ENCODE peak calls at places on chromosomes 16 and 17, in five cellular contexts. O, A, D, E and U are unnamed samples.
A peak's percentile ranks its signal among the peaks of the same experiment; 100 is the strongest.

GRCh38 chr16:66070140-66070887 is 296.2 kb upstream of the CDH5 start:
- DNase-seq in A (peak; percentile 74), O (no peak), E (no peak), D (no peak), U (no peak)

GRCh38 chr16:22250522-22250921 is 44.4 kb downstream of the EEF2K start:
- DNase-seq in E (no peak), O (no peak), A (no peak), D (no peak), U (no peak)

GRCh38 chr17:78558181-78558850 is 18.9 kb downstream of the DNAH17 start:
- DNase-seq in O (no peak), D (no peak), E (no peak), A (peak; percentile 40), U (peak; percentile 59)

GRCh38 chr17:38451840-38452529 is 23.7 kb downstream of the ARHGAP23 start:
- DNase-seq in O (peak; percentile 97), D (peak; percentile 88), E (no peak), A (peak; percentile 94), U (no peak)

GRCh38 chr16:324451-325334 is 27.8 kb downstream of the AXIN1 start:
- DNase-seq in E (no peak), A (no peak), O (no peak), D (no peak), U (peak; percentile 97)

GRCh38 chr17:48610282-48611211 is at the start of gene HOXB7:
- DNase-seq in D (no peak), O (peak; percentile 70), E (no peak), A (peak; percentile 82), U (peak; percentile 66)

GRCh38 chr16:57724541-57724940 is 11.0 kb upstream of the KATNB1 start:
- DNase-seq in A (no peak), O (no peak), D (no peak), E (no peak), U (no peak)

GRCh38 chr16:70577256-70577698 is 53.7 kb downstream of the SF3B3 start:
- DNase-seq in E (no peak), D (no peak), A (peak; percentile 45), O (no peak), U (no peak)

GRCh38 chr16:13885700-13886099 is 34.3 kb upstream of the ERCC4 start:
- DNase-seq in O (no peak), D (no peak), E (no peak), A (no peak), U (no peak)

GRCh38 chr17:77456951-77457548 is 316.3 kb downstream of the SEC14L1 start:
- DNase-seq in E (no peak), O (no peak), D (no peak), A (no peak), U (no peak)

GRCh38 chr16:14196539-14196938 is 125.4 kb downstream of the MRTFB start:
- DNase-seq in O (no peak), D (no peak), E (no peak), A (no peak), U (no peak)

GRCh38 chr17:67448449-67448848 is 71.4 kb downstream of the PITPNC1 start:
- DNase-seq in A (no peak), O (no peak), D (no peak), E (no peak), U (no peak)

GRCh38 chr17:55454906-55455474 is 33.4 kb upstream of the MMD start:
- DNase-seq in D (no peak), A (peak; percentile 90), E (no peak), O (no peak), U (peak; percentile 88)

GRCh38 chr17:50059759-50060273 is 3.9 kb downstream of the ITGA3 start:
- DNase-seq in A (peak; percentile 77), D (no peak), O (no peak), E (no peak), U (no peak)

GRCh38 chr17:74972107-74972972 is at the start of gene HID1:
- DNase-seq in E (peak; percentile 68), O (peak; percentile 93), D (no peak), A (no peak), U (no peak)

GRCh38 chr17:41986634-41987033 is 20.0 kb downstream of the CNP start:
- DNase-seq in E (no peak), O (no peak), D (no peak), A (no peak), U (no peak)

GRCh38 chr16:30665155-30665829 is 7.1 kb downstream of the FBRS start:
- DNase-seq in O (no peak), D (no peak), A (no peak), E (no peak), U (peak; percentile 31)

GRCh38 chr16:30663038-30663437 is 4.8 kb downstream of the FBRS start:
- DNase-seq in O (no peak), E (no peak), D (no peak), A (no peak), U (no peak)

GRCh38 chr16:30664616-30665109 is 6.4 kb downstream of the FBRS start:
- DNase-seq in O (no peak), D (no peak), E (no peak), A (no peak), U (no peak)

GRCh38 chr16:30662449-30662848 is 4.2 kb downstream of the FBRS start:
- DNase-seq in A (no peak), E (no peak), O (no peak), D (no peak), U (no peak)

GRCh38 chr16:30663820-30664528 is 5.7 kb downstream of the FBRS start:
- DNase-seq in E (no peak), A (no peak), O (no peak), D (no peak), U (no peak)
- H2BK12ac ChIP-seq in E (no peak overlapping the region), A (no peak overlapping the region), O (no peak overlapping the region), D (no peak overlapping the region), U (no peak overlapping the region)

GRCh38 chr17:66431080-66431795 is 128.8 kb downstream of the PRKCA start:
- DNase-seq in A (peak; percentile 21), D (no peak), O (no peak), E (no peak), U (peak; percentile 15)
- H3K79me1 ChIP-seq in A (peaks cover 38% of the 10 kb centered on the region), D (no peaks in the 10 kb centered on the region), O (no peaks in the 10 kb centered on the region), E (no peaks in the 10 kb centered on the region), U (no peaks in the 10 kb centered on the region)

GRCh38 chr16:75116911-75117245 is 298 bp upstream of the LDHD start:
- DNase-seq in O (no peak), A (no peak), E (no peak), D (no peak), U (no peak)

GRCh38 chr16:75114179-75114945 is 2.2 kb downstream of the LDHD start:
- DNase-seq in O (peak; percentile 46), E (no peak), D (no peak), A (no peak), U (no peak)

GRCh38 chr16:75114946-75115825 is 1.4 kb downstream of the LDHD start:
- DNase-seq in D (no peak), O (no peak), A (no peak), E (no peak), U (no peak)

GRCh38 chr16:75113541-75114121 is 2.9 kb downstream of the LDHD start:
- DNase-seq in D (no peak), E (no peak), A (no peak), O (no peak), U (no peak)

GRCh38 chr16:75116081-75116910 is at the start of gene LDHD:
- DNase-seq in A (no peak), D (peak; percentile 63), O (peak; percentile 88), E (no peak), U (peak; percentile 75)
- H2BK12ac ChIP-seq in A (no peak within 1 kb of the TSS), D (peak within 1 kb of the TSS; percentile 94), O (no peak within 1 kb of the TSS), E (no peak within 1 kb of the TSS), U (no peak within 1 kb of the TSS)

GRCh38 chr17:80636356-80637285 is 92.0 kb downstream of the RPTOR start:
- DNase-seq in A (no peak), E (no peak), D (no peak), O (no peak), U (no peak)
- H3K79me1 ChIP-seq in A (peaks cover 56% of the 10 kb centered on the region), E (peaks cover 14% of the 10 kb centered on the region), D (peaks cover 21% of the 10 kb centered on the region), O (peaks cover 7% of the 10 kb centered on the region), U (no peaks in the 10 kb centered on the region)

DNA sequence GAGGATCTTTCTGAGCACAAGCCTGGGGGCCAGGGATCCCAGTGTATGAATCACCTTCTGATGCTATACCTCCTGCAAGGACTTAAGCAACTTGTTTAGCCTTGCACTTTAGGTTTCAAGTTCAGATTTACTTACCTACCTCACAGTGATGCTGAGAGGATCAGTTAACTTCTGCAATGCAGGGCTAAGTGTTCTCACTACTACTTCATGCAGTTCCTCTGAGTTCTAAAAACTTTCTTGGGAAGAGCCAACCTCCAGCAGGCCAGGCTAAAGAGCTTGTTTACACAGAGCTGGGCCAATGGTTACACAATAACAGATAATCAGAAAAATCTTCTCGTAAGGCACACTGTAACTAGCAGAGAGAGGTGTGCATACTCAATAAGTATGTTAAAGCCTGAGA is 13.0 kb downstream of the VEZF1 start:
- DNase-seq in D (no peak), E (no peak), A (peak; percentile 74), O (no peak), U (no peak)
- H2BK12ac ChIP-seq in D (no peak overlapping the region), E (no peak overlapping the region), A (no peak overlapping the region), O (no peak overlapping the region), U (no peak overlapping the region)

DNA sequence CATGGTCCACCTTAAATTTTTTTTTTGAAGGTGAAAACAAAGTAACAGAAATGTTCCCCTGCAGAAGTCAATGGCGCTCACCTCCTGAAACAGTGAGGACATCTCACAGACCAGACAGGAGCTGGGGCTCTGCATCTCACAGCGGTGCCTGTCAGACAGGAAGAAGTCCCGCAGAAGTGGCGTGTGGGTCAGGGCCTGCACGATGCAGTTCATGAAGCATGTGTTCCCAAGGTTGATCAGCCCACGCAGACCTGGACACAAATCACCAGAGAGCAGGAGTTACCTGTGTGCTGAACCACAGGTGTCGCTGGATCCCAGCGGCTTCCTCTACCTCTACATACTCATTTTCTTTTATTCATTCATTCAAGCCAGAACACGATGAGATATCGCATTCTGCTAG is 24.9 kb downstream of the USP22 start:
- DNase-seq in A (no peak), E (no peak), O (no peak), D (no peak), U (no peak)
- H3K79me1 ChIP-seq in A (peaks cover 10% of the 10 kb centered on the region), E (peaks cover 25% of the 10 kb centered on the region), O (peaks cover 11% of the 10 kb centered on the region), D (peaks cover 34% of the 10 kb centered on the region), U (no peaks in the 10 kb centered on the region)

DNA sequence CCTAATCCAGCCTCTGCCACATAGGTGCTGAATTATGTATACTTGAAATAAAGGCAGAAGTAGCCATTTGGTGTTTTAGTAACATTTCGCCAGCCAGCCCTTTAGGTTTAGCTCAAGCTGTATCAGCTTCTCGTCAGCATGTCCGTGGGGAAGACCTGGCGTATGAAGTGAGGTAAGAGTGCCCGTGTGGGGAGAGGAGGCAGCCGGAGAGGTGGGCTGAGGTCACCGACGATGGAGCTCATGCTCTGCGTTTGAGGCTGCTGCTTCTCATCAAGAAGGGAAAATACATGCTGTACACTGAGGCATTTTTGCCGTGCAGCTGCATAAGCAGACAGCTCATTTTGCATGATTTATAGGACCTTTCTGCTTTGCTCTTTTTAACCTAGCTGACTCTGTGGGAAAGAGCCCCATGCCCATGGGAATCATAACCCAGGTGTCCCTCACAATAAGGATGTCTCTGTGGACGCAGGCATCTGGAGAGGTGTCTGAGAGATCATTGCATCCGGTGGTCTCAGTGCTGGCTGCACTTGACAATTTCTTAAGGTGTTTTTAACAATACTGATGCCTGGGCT is 179.1 kb downstream of the ABCC12 start:
- DNase-seq in E (no peak), A (no peak), O (no peak), D (no peak), U (no peak)
- H2BK12ac ChIP-seq in E (no peak overlapping the region), A (no peak overlapping the region), O (no peak overlapping the region), D (no peak overlapping the region), U (no peak overlapping the region)

GRCh38 chr16:81514568-81515258 is 70.1 kb downstream of the CMIP start:
- DNase-seq in D (no peak), O (no peak), E (no peak), A (no peak), U (no peak)
- H3K79me1 ChIP-seq in D (peaks cover 22% of the 10 kb centered on the region), O (peaks cover 16% of the 10 kb centered on the region), E (peaks cover 7% of the 10 kb centered on the region), A (peaks cover 55% of the 10 kb centered on the region), U (peaks cover 35% of the 10 kb centered on the region)

GRCh38 chr17:51441431-51441830 is 181.1 kb downstream of the UTP18 start:
- DNase-seq in A (no peak), D (no peak), O (no peak), E (no peak), U (no peak)
- H2BK12ac ChIP-seq in A (no peak overlapping the region), D (no peak overlapping the region), O (no peak overlapping the region), E (no peak overlapping the region), U (no peak overlapping the region)